ENCODE peak calls at places on chromosomes 6 and 20, in six cellular contexts. One of them, this sample, is unnamed.

GRCh38 chr20:34736106-34736505 is 32.0 kb downstream of the TP53INP2 start:
- DNase-seq in ovary: no peak
- DNase-seq in IMR-90: no peak
- DNase-seq in psoas muscle: peak; percentile 27
- DNase-seq in endodermal cell: no peak
- DNase-seq in PC-3: no peak
- DNase-seq in this sample: no peak

GRCh38 chr6:72894091-72894490 is 272.2 kb downstream of the KCNQ5 start:
- DNase-seq in PC-3: peak; percentile 79
- DNase-seq in psoas muscle: no peak
- DNase-seq in endodermal cell: no peak
- DNase-seq in IMR-90: no peak
- DNase-seq in ovary: no peak
- DNase-seq in this sample: no peak

GRCh38 chr6:81169166-81169565 is 583.3 kb downstream of the TENT5A start:
- DNase-seq in ovary: no peak
- DNase-seq in PC-3: peak; percentile 17
- DNase-seq in IMR-90: no peak
- DNase-seq in endodermal cell: no peak
- DNase-seq in psoas muscle: no peak
- DNase-seq in this sample: peak; percentile 29

GRCh38 chr6:21781075-21781474 is 187.5 kb downstream of the SOX4 start:
- DNase-seq in PC-3: no peak
- DNase-seq in psoas muscle: no peak
- DNase-seq in IMR-90: no peak
- DNase-seq in ovary: no peak
- DNase-seq in endodermal cell: no peak
- DNase-seq in this sample: no peak

GRCh38 chr6:43282060-43282459 is 16.0 kb upstream of the SLC22A7 start:
- DNase-seq in IMR-90: no peak
- DNase-seq in PC-3: no peak
- DNase-seq in ovary: no peak
- DNase-seq in psoas muscle: no peak
- DNase-seq in endodermal cell: no peak
- DNase-seq in this sample: no peak

GRCh38 chr6:39980839-39981580 is 46.7 kb upstream of the MOCS1 start:
- DNase-seq in endodermal cell: peak; percentile 71
- DNase-seq in psoas muscle: no peak
- DNase-seq in IMR-90: peak; percentile 57
- DNase-seq in PC-3: peak; percentile 50
- DNase-seq in ovary: no peak
- DNase-seq in this sample: peak; percentile 75

GRCh38 chr6:19839237-19839546 is 2.0 kb downstream of the ID4 start:
- DNase-seq in psoas muscle: no peak
- DNase-seq in PC-3: no peak
- DNase-seq in ovary: no peak
- DNase-seq in IMR-90: peak; percentile 7
- DNase-seq in endodermal cell: no peak
- DNase-seq in this sample: no peak

GRCh38 chr6:11270030-11271027 is 37.9 kb upstream of the NEDD9 start:
- DNase-seq in IMR-90: peak; percentile 10
- DNase-seq in ovary: no peak
- DNase-seq in endodermal cell: no peak
- DNase-seq in psoas muscle: no peak
- DNase-seq in PC-3: no peak
- DNase-seq in this sample: peak; percentile 91

GRCh38 chr6:166167258-166167731 is 356 bp downstream of the TBXT start:
- DNase-seq in ovary: no peak
- DNase-seq in PC-3: no peak
- DNase-seq in IMR-90: no peak
- DNase-seq in psoas muscle: no peak
- DNase-seq in endodermal cell: peak; percentile 83
- DNase-seq in this sample: no peak

GRCh38 chr6:53894086-53894485 is 99.3 kb downstream of the LRRC1 start:
- DNase-seq in psoas muscle: no peak
- DNase-seq in IMR-90: peak; percentile 61
- DNase-seq in ovary: no peak
- DNase-seq in endodermal cell: no peak
- DNase-seq in PC-3: peak; percentile 50
- DNase-seq in this sample: peak; percentile 29

GRCh38 chr20:13486694-13487093 is 152.0 kb downstream of the TASP1 start:
- DNase-seq in PC-3: no peak
- DNase-seq in psoas muscle: no peak
- DNase-seq in endodermal cell: no peak
- DNase-seq in ovary: no peak
- DNase-seq in IMR-90: no peak
- DNase-seq in this sample: peak; percentile 31

GRCh38 chr6:25851961-25852360 is 20.1 kb upstream of the SLC17A1 start:
- DNase-seq in psoas muscle: no peak
- DNase-seq in PC-3: no peak
- DNase-seq in ovary: no peak
- DNase-seq in IMR-90: no peak
- DNase-seq in endodermal cell: no peak
- DNase-seq in this sample: no peak

GRCh38 chr6:129567374-129567773 is 142.6 kb downstream of the ARHGAP18 start:
- DNase-seq in IMR-90: no peak
- DNase-seq in PC-3: peak; percentile 29
- DNase-seq in ovary: no peak
- DNase-seq in psoas muscle: no peak
- DNase-seq in endodermal cell: peak; percentile 84
- DNase-seq in this sample: peak; percentile 26

GRCh38 chr20:7359739-7360138 is 580.5 kb downstream of the HAO1 start:
- DNase-seq in IMR-90: no peak
- DNase-seq in psoas muscle: no peak
- DNase-seq in PC-3: no peak
- DNase-seq in ovary: no peak
- DNase-seq in endodermal cell: no peak
- DNase-seq in this sample: no peak

DNA sequence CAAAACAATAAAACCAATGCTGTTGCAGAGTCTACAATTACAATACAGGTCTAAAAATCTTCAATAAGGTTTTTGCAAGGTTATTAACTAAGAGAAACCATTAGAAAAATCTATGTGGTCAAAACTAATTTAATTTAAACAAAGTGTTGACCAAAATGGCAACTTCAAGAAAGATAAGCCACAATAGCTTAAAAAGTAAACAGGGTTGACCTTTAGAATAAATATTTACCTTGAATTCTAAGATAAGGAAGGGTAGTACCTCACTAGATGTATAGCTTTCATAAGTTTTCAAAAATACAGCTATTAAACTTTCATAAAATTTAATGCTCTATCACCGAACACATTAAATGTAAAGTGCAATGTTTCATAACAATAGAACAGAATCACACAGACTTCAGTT is 11.4 kb downstream of the RTN4IP1 start:
- DNase-seq in PC-3: no peak
- DNase-seq in ovary: no peak
- DNase-seq in IMR-90: no peak
- DNase-seq in psoas muscle: no peak
- DNase-seq in endodermal cell: no peak
- DNase-seq in this sample: no peak
- TF ChIP-seq CTCF in PC-3: no peak
- TF ChIP-seq CTCF in ovary: no peak
- TF ChIP-seq CTCF in IMR-90: no peak
- TF ChIP-seq CTCF in psoas muscle: no peak
- TF ChIP-seq CTCF in endodermal cell: no peak
- TF ChIP-seq CTCF in this sample: no peak

GRCh38 chr6:41467627-41468404 is 78.4 kb upstream of the FOXP4 start:
- DNase-seq in IMR-90: no peak
- DNase-seq in endodermal cell: no peak
- DNase-seq in ovary: no peak
- DNase-seq in psoas muscle: no peak
- DNase-seq in PC-3: no peak
- DNase-seq in this sample: no peak

GRCh38 chr6:41471064-41471895 is 74.9 kb upstream of the FOXP4 start:
- DNase-seq in IMR-90: no peak
- DNase-seq in psoas muscle: no peak
- DNase-seq in ovary: no peak
- DNase-seq in endodermal cell: no peak
- DNase-seq in PC-3: no peak
- DNase-seq in this sample: no peak

GRCh38 chr6:41469156-41469950 is 76.8 kb upstream of the FOXP4 start:
- DNase-seq in PC-3: no peak
- DNase-seq in endodermal cell: no peak
- DNase-seq in IMR-90: no peak
- DNase-seq in ovary: no peak
- DNase-seq in psoas muscle: no peak
- DNase-seq in this sample: no peak

GRCh38 chr6:41470341-41471063 is 75.7 kb upstream of the FOXP4 start:
- DNase-seq in ovary: peak; percentile 51
- DNase-seq in endodermal cell: peak; percentile 84
- DNase-seq in psoas muscle: peak; percentile 75
- DNase-seq in IMR-90: no peak
- DNase-seq in PC-3: no peak
- DNase-seq in this sample: peak; percentile 75

DNA sequence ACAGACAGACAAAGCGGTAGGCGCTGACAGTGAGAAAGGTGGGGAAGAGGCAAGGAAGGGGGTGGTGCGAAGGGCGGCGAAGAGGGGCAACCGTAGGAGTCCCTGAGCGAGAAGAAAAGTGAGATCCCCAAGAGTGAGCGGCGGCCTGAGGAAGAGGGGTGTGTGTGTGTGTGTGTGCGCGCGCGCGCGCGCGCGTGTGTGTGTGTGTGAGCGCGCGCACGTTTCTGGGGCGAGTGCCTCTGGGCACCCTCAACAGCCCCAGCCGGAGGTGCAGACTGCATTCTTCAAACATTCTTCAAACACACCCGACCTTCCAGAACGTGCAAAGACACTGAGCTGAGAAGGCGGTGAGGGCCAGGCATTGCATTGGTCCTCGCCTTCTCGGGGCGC is 76.2 kb upstream of the FOXP4 start:
- DNase-seq in endodermal cell: peak; percentile 76
- DNase-seq in ovary: no peak
- DNase-seq in psoas muscle: no peak
- DNase-seq in IMR-90: no peak
- DNase-seq in PC-3: no peak
- DNase-seq in this sample: peak; percentile 50
- H3K4me3 ChIP-seq in endodermal cell: peak overlapping the region; percentile 58
- H3K4me3 ChIP-seq in ovary: peak overlapping the region; percentile 8
- H3K4me3 ChIP-seq in psoas muscle: no peak overlapping the region
- H3K4me3 ChIP-seq in IMR-90: no peak overlapping the region
- H3K4me3 ChIP-seq in PC-3: no peak overlapping the region
- H3K4me3 ChIP-seq in this sample: peak overlapping the region; percentile 8

GRCh38 chr6:32092760-32093497 is 16.2 kb downstream of the TNXB start:
- DNase-seq in IMR-90: peak; percentile 84
- DNase-seq in endodermal cell: no peak
- DNase-seq in psoas muscle: no peak
- DNase-seq in ovary: peak; percentile 56
- DNase-seq in PC-3: no peak
- DNase-seq in this sample: no peak

GRCh38 chr6:32102255-32102654 is 6.9 kb downstream of the TNXB start:
- DNase-seq in ovary: no peak
- DNase-seq in endodermal cell: no peak
- DNase-seq in psoas muscle: no peak
- DNase-seq in IMR-90: no peak
- DNase-seq in PC-3: no peak
- DNase-seq in this sample: no peak

GRCh38 chr6:32095338-32096086 is 13.6 kb downstream of the TNXB start:
- DNase-seq in psoas muscle: no peak
- DNase-seq in PC-3: no peak
- DNase-seq in ovary: no peak
- DNase-seq in endodermal cell: no peak
- DNase-seq in IMR-90: no peak
- DNase-seq in this sample: no peak

GRCh38 chr6:32096087-32096393 is 13.1 kb downstream of the TNXB start:
- DNase-seq in endodermal cell: no peak
- DNase-seq in ovary: no peak
- DNase-seq in PC-3: no peak
- DNase-seq in psoas muscle: no peak
- DNase-seq in IMR-90: no peak
- DNase-seq in this sample: no peak

DNA sequence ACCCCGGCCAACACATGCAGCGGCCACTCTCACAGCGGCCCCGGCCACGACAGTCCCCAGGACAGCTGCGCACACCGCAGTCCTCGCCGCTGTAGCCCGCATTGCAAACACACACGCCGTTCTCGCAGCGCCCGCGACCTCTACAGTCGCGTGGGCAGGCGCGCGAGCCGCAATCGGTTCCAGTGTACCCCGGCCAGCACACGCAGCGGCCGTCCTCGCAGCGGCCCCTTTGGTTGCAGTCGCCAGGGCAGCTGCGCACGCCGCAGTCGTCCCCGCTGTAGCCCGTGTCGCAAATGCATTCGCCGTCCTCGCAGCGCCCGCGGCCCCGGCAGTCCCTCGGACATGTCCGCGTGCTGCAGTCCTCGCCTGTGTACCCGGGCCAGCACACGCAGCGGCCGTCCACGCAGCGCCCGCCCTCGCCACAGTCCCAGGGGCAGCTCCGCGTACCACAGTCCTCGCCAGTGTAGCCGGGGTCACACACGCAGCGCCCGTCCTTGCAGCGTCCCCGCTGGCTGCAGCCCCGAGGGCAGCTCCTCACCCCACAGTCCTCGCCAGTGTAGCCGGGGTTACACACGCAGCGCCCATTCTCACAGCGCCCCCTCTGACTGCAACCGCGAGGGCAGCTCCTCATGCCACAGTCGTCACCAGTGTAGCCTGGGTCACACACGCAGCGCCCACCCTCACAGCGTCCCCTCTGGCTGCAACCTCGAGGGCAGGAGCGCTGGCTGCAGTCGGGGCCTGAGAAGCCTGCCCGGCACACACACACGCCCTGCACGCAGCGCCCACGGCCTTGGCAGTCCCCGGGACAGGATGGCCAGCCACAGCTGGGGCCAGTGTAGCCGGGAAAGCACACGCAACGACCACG is 12.5 kb downstream of the TNXB start:
- DNase-seq in PC-3: no peak
- DNase-seq in endodermal cell: peak; percentile 82
- DNase-seq in ovary: no peak
- DNase-seq in psoas muscle: no peak
- DNase-seq in IMR-90: no peak
- DNase-seq in this sample: no peak
- TF ChIP-seq CTCF in PC-3: no peak
- TF ChIP-seq CTCF in endodermal cell: peak; percentile 62
- TF ChIP-seq CTCF in ovary: no peak
- TF ChIP-seq CTCF in psoas muscle: no peak
- TF ChIP-seq CTCF in IMR-90: no peak
- TF ChIP-seq CTCF in this sample: no peak

DNA sequence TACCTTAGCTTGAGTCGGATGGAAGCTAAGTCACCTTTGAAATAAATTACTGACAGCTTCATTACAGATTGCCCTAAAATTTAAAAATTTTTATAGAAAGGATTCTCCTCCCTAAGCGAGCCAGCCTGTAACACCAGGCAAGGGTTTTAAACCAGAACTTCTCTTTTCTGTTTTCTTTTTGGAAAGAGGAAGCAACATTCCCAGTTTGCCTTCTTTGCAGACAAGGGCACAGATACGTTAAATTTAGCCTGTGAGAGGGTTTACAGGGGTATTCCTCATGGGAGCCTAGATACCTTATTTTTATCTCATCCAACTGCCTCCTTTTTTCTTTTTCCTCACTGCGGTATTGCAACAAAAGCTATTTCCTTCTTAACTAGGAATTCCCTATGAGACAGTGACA is 45.0 kb downstream of the GNAS start:
- DNase-seq in ovary: no peak
- DNase-seq in psoas muscle: no peak
- DNase-seq in endodermal cell: no peak
- DNase-seq in IMR-90: no peak
- DNase-seq in PC-3: no peak
- DNase-seq in this sample: no peak
- H3K4me3 ChIP-seq in ovary: no peak overlapping the region
- H3K4me3 ChIP-seq in psoas muscle: peak overlapping the region; percentile 31
- H3K4me3 ChIP-seq in endodermal cell: no peak overlapping the region
- H3K4me3 ChIP-seq in IMR-90: no peak overlapping the region
- H3K4me3 ChIP-seq in PC-3: no peak overlapping the region
- H3K4me3 ChIP-seq in this sample: no peak overlapping the region

GRCh38 chr6:30685157-30685976 is 1.1 kb downstream of the PPP1R18 start:
- DNase-seq in psoas muscle: no peak
- DNase-seq in PC-3: no peak
- DNase-seq in IMR-90: no peak
- DNase-seq in ovary: no peak
- DNase-seq in endodermal cell: peak; percentile 69
- DNase-seq in this sample: no peak
- TF ChIP-seq CTCF in psoas muscle: no peak
- TF ChIP-seq CTCF in PC-3: peak; percentile 30
- TF ChIP-seq CTCF in IMR-90: peak; percentile 15
- TF ChIP-seq CTCF in ovary: no peak
- TF ChIP-seq CTCF in endodermal cell: peak; percentile 22
- TF ChIP-seq CTCF in this sample: peak; percentile 41

This sample was measured in cardiac muscle cell.